ENCODE peak calls at places on chromosomes 4 and X, in six cellular contexts. Y is GM10248, L is fibroblast of pulmonary artery, Q is cardiac muscle cell, C is DND-41, U is endothelial cell. I is an unnamed sample.

GRCh38 chr4:39825090-39825489 is 127.2 kb downstream of the UBE2K start:
- DNase-seq in Y (no peak), L (no peak), Q (no peak), C (no peak), U (no peak), I (no peak)

GRCh38 chrX:85244411-85245210 is 820 bp downstream of the ZNF711 start:
- DNase-seq in Y (peak), L (peak), Q (peak), C (peak), U (peak), I (peak)

GRCh38 chr4:153542835-153543234 is 76.7 kb downstream of the TMEM131L start:
- DNase-seq in Y (no peak), L (no peak), Q (no peak), C (no peak), U (no peak), I (no peak)

GRCh38 chrX:141341341-141341740 is 99.0 kb upstream of the SPANXC start:
- DNase-seq in Y (no peak), L (peak), Q (peak), C (no peak), U (no peak), I (no peak)

GRCh38 chr4:151939670-151940069 is 178.9 kb upstream of the GATB start:
- DNase-seq in Y (no peak), L (no peak), Q (no peak), C (no peak), U (no peak), I (no peak)

GRCh38 chrX:50838820-50839600 is 25.0 kb upstream of the SHROOM4 start:
- DNase-seq in Y (no peak), L (peak), Q (peak), C (no peak), U (no peak), I (no peak)

GRCh38 chr4:94911141-94911540 is 153.4 kb downstream of the BMPR1B start:
- DNase-seq in Y (no peak), L (no peak), Q (no peak), C (no peak), U (no peak), I (no peak)

GRCh38 chr4:53150631-53151488 is 215.0 kb downstream of the SCFD2 start:
- DNase-seq in Y (no peak), L (peak), Q (no peak), C (no peak), U (no peak), I (no peak)

GRCh38 chr4:7206385-7206784 is 14.0 kb downstream of the SORCS2 start:
- DNase-seq in Y (no peak), L (peak), Q (peak), C (no peak), U (no peak), I (no peak)

GRCh38 chrX:132612990-132613564 is 124.2 kb upstream of the MBNL3 start:
- DNase-seq in Y (peak), L (peak), Q (peak), C (peak), U (peak), I (peak)

GRCh38 chr4:182141046-182141445 is 102.2 kb upstream of the TENM3 start:
- DNase-seq in Y (no peak), L (no peak), Q (peak), C (no peak), U (no peak), I (no peak)

GRCh38 chr4:113971706-113972360 is 7.6 kb downstream of the ARSJ start:
- DNase-seq in Y (no peak), L (no peak), Q (no peak), C (no peak), U (no peak), I (no peak)

GRCh38 chr4:122744229-122744628 is 11.7 kb downstream of the BBS12 start:
- DNase-seq in Y (no peak), L (peak), Q (peak), C (no peak), U (no peak), I (no peak)

GRCh38 chr4:160826339-160826679 is 1337.5 kb downstream of the FSTL5 start:
- DNase-seq in Y (no peak), L (no peak), Q (no peak), C (no peak), U (no peak), I (no peak)

GRCh38 chr4:110567266-110567665 is 55.6 kb downstream of the PITX2 start:
- DNase-seq in Y (no peak), L (no peak), Q (no peak), C (no peak), U (no peak), I (no peak)

GRCh38 chr4:19961092-19961491 is 290.6 kb upstream of the SLIT2 start:
- DNase-seq in Y (no peak), L (peak), Q (no peak), C (no peak), U (no peak), I (no peak)

GRCh38 chr4:61200195-61200990 is at the start of gene ADGRL3:
- DNase-seq in Y (peak), L (peak), Q (peak), C (no peak), U (peak), I (peak)

GRCh38 chr4:104896623-104897296 is 249.9 kb upstream of the TET2 start:
- DNase-seq in Y (no peak), L (no peak), Q (no peak), C (no peak), U (no peak), I (no peak)

DNA sequence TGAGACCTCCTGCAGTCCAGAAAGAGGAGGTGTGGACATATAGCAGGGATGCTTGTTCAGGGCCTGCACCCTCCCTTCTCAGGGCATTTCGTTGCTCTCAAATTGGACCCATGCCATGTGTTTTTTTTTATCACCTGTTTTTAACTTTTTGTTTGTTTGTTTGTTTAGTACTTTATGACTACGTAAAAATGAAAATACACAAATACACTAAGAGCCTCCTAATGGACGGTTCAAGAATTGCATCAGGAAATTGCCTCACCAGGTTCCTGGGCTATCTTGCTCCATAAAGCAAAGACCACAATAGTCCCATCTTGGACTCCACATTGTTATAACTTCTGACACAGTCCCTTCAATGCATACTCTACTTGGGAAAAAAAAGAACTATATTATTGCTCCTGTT is 1685.9 kb upstream of the TENM3 start:
- DNase-seq in Y (peak), L (no peak), Q (no peak), C (no peak), U (no peak), I (no peak)
- TF ChIP-seq CTCF in Y (no peak), L (no peak), Q (no peak), C (peak), U (peak), I (peak)

DNA sequence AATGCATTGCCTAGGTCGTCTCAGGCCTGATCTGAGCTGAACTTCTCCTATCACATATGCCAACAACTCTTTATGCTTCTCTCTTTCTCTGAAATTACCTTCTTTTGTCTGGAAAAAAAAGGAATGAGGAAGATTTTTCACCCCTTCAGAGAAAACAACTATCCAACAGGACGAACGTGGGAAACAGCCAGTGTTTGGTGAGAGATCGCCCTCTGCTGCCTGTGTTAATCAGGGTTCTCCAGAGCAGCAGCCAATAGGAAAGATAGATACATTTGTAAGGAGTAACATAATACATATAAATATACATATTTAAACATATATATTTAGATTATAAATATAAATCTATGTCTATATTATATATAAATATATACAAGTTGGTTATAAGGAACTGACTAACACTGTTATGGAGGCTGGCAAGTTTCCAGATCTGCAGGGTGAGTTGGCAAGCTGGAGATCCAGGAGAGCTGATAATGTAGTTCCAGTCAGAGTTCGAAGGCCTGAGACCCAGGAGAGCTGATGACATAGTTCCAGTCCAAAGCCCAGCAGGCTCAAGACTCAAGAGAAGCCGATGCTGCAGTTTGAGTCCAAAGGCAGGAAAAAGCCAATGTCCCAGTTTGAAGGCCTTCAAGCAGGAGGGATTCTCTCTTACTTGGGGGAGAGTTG is 13.3 kb downstream of the CETN2 start:
- DNase-seq in Y (no peak), L (peak), Q (peak), C (peak), U (peak), I (no peak)
- TF ChIP-seq CTCF in Y (no peak), L (peak), Q (peak), C (peak), U (no peak), I (peak)

GRCh38 chrX:122078079-122078478 is 1030.7 kb downstream of the GLUD2 start:
- DNase-seq in Y (no peak), L (no peak), Q (no peak), C (no peak), U (no peak), I (no peak)
- TF ChIP-seq CTCF in Y (no peak), L (no peak), Q (no peak), C (no peak), U (no peak), I (no peak)

DNA sequence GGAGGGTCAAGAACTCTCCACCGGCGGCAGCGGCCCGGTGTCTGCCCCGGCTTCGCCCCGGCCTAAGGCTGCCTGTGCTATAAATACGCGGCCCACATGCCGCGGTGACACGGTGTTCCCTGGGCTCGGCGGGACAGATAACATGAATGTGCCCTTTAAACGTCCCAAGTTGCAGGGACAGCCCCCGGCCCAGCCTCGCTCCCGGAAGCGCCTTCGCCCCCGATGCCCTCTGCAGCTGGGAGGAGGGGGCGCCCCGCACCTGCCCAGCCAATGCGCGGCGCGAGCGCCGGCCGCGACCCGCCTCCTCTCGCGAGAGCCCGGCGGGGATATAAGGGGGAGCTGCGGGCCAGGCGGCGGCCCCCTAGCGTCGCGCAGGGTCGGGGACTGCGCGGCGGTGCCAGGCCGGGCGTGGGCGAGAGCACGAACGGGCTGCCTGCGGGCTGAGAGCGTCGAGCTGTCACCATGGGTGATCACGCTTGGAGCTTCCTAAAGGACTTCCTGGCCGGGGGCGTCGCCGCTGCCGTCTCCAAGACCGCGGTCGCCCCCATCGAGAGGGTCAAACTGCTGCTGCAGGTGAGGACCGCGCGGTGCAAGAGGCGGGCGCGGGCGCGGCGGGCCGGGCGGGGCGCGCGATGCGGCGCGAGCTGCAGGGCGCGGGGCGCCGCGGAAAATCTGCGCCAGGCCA is at the start of gene SLC25A4:
- DNase-seq in Y (peak), L (peak), Q (peak), C (no peak), U (peak), I (peak)
- TF ChIP-seq CTCF in Y (peak), L (no peak), Q (peak), C (no peak), U (peak), I (peak)

GRCh38 chr4:3834186-3834920 is 68.2 kb downstream of the ADRA2C start:
- DNase-seq in Y (no peak), L (no peak), Q (no peak), C (no peak), U (no peak), I (no peak)
- TF ChIP-seq CTCF in Y (no peak), L (no peak), Q (no peak), C (no peak), U (no peak), I (no peak)

DNA sequence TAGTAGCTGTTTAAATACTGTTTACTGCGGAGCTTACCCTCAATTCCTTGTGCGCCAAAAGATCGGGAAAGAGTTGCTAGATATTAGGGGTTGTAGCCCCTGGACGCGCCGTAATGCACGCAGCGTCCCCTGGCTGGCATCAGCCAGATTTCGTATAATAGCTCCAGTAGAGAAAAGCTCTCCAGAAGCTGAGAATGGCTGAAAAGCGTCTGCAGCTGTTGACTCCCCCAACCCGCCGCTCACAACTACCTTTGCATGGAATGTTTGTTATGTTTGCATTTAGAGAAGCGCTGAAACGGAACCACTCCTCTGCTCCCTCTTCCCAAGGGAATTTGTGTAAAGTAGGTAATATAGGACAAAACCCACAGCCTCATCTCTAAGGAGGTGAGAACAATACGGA is 3.7 kb downstream of the DOCK11 start:
- DNase-seq in Y (no peak), L (no peak), Q (no peak), C (no peak), U (no peak), I (no peak)
- TF ChIP-seq CTCF in Y (no peak), L (no peak), Q (no peak), C (no peak), U (no peak), I (no peak)

I was measured in GM13976.